ENCODE peak calls at places on chromosomes 6 and 20, in six cellular contexts. X is lung microvascular endothelial cell, U is HS-5, M is GM04504, C is tibial artery, G is stomach. S is an unnamed sample.

GRCh38 chr6:106886922-106887797 is 87.4 kb downstream of the CD24 start:
- DNase-seq in C (no peak), G (no peak), X (no peak), M (no peak), U (no peak), S (no peak)

GRCh38 chr6:3176562-3177355 is 19.4 kb upstream of the TUBB2A start:
- DNase-seq in G (no peak), X (peak), U (peak), M (peak), C (peak), S (peak)

GRCh38 chr20:37207176-37207575 is 27.8 kb upstream of the MROH8 start:
- DNase-seq in X (no peak), U (no peak), G (no peak), M (no peak), C (no peak), S (no peak)

GRCh38 chr6:14944593-14944992 is 301.3 kb upstream of the JARID2 start:
- DNase-seq in M (no peak), U (no peak), X (no peak), G (no peak), C (no peak), S (no peak)

GRCh38 chr6:127342296-127342945 is 988 bp downstream of the ECHDC1 start:
- DNase-seq in U (no peak), X (peak), C (no peak), M (no peak), G (no peak), S (no peak)

GRCh38 chr6:162964703-162965140 is 236.9 kb downstream of the PACRG start:
- DNase-seq in G (no peak), M (peak), C (no peak), X (peak), U (peak), S (peak)

GRCh38 chr6:157670466-157671186 is 152.4 kb upstream of the SNX9 start:
- DNase-seq in X (no peak), G (no peak), M (no peak), C (peak), U (no peak), S (no peak)

GRCh38 chr6:115896538-115897129 is 164.1 kb downstream of the FRK start:
- DNase-seq in G (no peak), M (peak), X (peak), U (peak), C (no peak), S (peak)

GRCh38 chr6:90429713-90430112 is 133.1 kb upstream of the BACH2 start:
- DNase-seq in C (no peak), U (no peak), X (peak), M (no peak), G (no peak), S (no peak)

GRCh38 chr6:84052204-84052882 is 18.8 kb downstream of the MRAP2 start:
- DNase-seq in C (peak), X (peak), M (peak), U (no peak), G (no peak), S (peak)

S was measured in fibroblast of the conjunctiva.